ENCODE peak calls at places on chromosomes 16 and 17, in four cellular contexts. M, X, Y and H are unnamed samples. For H3K9me3, the result is how much of the 10 kb centered on the place peaks cover.

GRCh38 chr17:2776589-2777241 is 19.5 kb upstream of the RAP1GAP2 start:
- DNase-seq in Y (no peak), M (no peak), X (no peak), H (peak)

GRCh38 chr17:4934173-4934979 is 2.3 kb downstream of the GP1BA start:
- DNase-seq in Y (no peak), M (no peak), X (no peak), H (no peak)

GRCh38 chr17:40952675-40953074 is 14.1 kb downstream of the KRT39 start:
- DNase-seq in Y (no peak), X (no peak), M (no peak), H (no peak)

GRCh38 chr17:76553163-76553908 is 13.5 kb downstream of the PRCD start:
- DNase-seq in M (no peak), Y (no peak), X (no peak), H (no peak)

GRCh38 chr17:77449908-77450741 is 309.4 kb downstream of the SEC14L1 start:
- DNase-seq in X (peak), Y (peak), M (no peak), H (peak)

GRCh38 chr17:31564883-31565297 is 173.4 kb downstream of the RAB11FIP4 start:
- DNase-seq in M (no peak), Y (peak), X (no peak), H (no peak)

GRCh38 chr16:85110105-85110504 is 2.2 kb downstream of the CIBAR2 start:
- DNase-seq in X (no peak), Y (no peak), M (no peak), H (no peak)

GRCh38 chr16:55051571-55051970 is 120.9 kb downstream of the IRX5 start:
- DNase-seq in Y (no peak), X (no peak), M (no peak), H (no peak)

GRCh38 chr16:29192329-29193247 is 207.7 kb downstream of the LAT start:
- DNase-seq in Y (no peak), M (no peak), X (no peak), H (peak)

GRCh38 chr17:67628580-67629013 is 89.1 kb upstream of the NOL11 start:
- DNase-seq in Y (no peak), M (no peak), X (no peak), H (no peak)

GRCh38 chr17:59400858-59401257 is 69.4 kb downstream of the YPEL2 start:
- DNase-seq in M (no peak), Y (no peak), X (no peak), H (no peak)

GRCh38 chr17:76132574-76133338 is 8.3 kb downstream of the FOXJ1 start:
- DNase-seq in M (no peak), X (no peak), Y (no peak), H (no peak)

GRCh38 chr16:10519929-10520868 is 60.2 kb downstream of the EMP2 start:
- DNase-seq in Y (no peak), M (no peak), X (no peak), H (no peak)

GRCh38 chr17:68777243-68777855 is 176.2 kb upstream of the FAM20A start:
- DNase-seq in Y (peak), M (no peak), X (peak), H (peak)

GRCh38 chr17:66250686-66251085 is 21.5 kb upstream of the APOH start:
- DNase-seq in X (no peak), Y (no peak), M (no peak), H (no peak)

GRCh38 chr16:71327720-71328119 is 30.8 kb upstream of the CALB2 start:
- DNase-seq in X (no peak), M (no peak), Y (no peak), H (no peak)

GRCh38 chr16:84355149-84355548 is 13.2 kb upstream of the ATP2C2 start:
- DNase-seq in Y (no peak), M (no peak), X (no peak), H (no peak)

GRCh38 chr16:48393843-48394703 is 8.9 kb upstream of the SIAH1 start:
- DNase-seq in Y (peak), X (no peak), M (no peak), H (peak)

GRCh38 chr17:60941028-60941427 is 263.4 kb downstream of the BCAS3 start:
- DNase-seq in Y (peak), X (peak), M (no peak), H (peak)

GRCh38 chr17:77453613-77454559 is 313.1 kb downstream of the SEC14L1 start:
- DNase-seq in Y (no peak), X (no peak), M (no peak), H (no peak)

GRCh38 chr16:83070416-83071199 is 443.8 kb downstream of the CDH13 start:
- DNase-seq in M (no peak), Y (no peak), X (no peak), H (no peak)

GRCh38 chr17:55286681-55287589 is 22.2 kb downstream of the HLF start:
- DNase-seq in M (no peak), X (no peak), Y (no peak), H (no peak)

GRCh38 chr17:55632236-55632635 is 90.4 kb downstream of the TMEM100 start:
- DNase-seq in X (no peak), Y (no peak), M (no peak), H (no peak)

GRCh38 chr17:59561042-59561441 is 4.4 kb upstream of the DHX40 start:
- DNase-seq in X (no peak), M (no peak), Y (no peak), H (no peak)

GRCh38 chr17:57486978-57487377 is 230.7 kb downstream of the MSI2 start:
- DNase-seq in X (no peak), Y (peak), M (no peak), H (peak)

GRCh38 chr17:82298538-82299421 is 18.6 kb downstream of the CD7 start:
- DNase-seq in X (no peak), Y (no peak), M (no peak), H (no peak)

GRCh38 chr17:82296511-82297279 is 20.7 kb downstream of the CD7 start:
- DNase-seq in Y (peak), M (no peak), X (no peak), H (no peak)

GRCh38 chr17:82299452-82299851 is 18.0 kb downstream of the CD7 start:
- DNase-seq in M (no peak), X (no peak), Y (no peak), H (no peak)

GRCh38 chr17:82297280-82297803 is 20.1 kb downstream of the CD7 start:
- DNase-seq in X (peak), Y (peak), M (peak), H (peak)

DNA sequence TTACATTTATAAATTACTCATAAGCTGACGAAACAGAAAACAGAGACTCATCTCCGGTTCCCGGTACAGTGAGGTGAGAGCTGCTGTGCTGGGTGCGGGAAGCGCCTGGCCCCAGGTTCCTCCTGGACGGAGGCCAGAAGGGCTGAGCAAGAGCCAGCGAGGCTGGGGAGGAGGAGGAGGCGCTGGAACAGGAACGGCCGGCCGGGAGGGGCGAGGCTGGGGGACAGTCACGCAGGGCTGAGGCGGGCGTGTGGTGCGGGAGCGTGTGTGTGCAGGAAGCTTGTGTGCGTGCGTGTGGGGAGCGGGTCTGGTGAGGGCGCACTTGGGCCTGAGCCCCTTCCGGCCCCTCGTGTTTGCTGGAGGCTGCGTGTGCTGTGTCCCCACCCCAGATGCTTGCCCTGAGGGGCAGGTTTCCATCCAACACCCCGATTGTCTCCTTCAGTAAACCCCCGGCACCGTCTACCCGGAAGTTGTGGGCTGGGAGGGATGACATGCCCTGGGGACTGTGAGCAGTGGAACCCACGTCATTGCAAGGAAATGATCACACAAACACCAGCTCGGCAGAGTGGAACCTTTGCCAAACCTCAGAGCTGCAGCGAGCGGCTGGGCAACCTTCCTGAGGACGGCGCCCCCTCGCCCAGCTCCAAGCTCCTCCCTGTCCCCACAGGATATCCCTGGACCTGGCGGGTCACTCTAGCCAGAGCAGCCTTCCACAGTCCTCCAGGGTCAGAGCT is 19.4 kb downstream of the CD7 start:
- DNase-seq in X (peak), Y (peak), M (peak), H (peak)
- TF ChIP-seq POLR2A in X (no peak), Y (peak), M (peak), H (no peak)

DNA sequence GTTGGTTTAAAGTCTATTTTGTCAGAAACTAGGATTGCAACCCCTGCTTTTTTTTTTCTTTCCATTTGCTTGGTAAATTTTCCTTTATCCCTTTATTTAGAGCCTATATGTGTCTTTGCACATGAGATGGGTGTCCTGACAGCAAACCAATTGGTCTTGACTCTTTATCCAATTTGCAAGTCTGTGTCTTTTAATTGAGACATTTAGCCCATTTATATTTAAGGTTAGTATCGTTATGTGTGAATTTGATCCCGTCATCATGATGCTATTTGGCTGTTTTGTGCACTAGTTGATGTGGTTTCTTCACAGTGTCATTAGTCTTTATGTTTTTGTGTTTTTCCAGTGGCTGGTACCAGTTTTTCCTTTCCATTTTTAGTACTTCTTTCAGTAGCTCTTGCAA is 127.7 kb upstream of the ZNF267 start:
- DNase-seq in X (no peak), M (no peak), Y (no peak), H (no peak)
- H3K9me3 ChIP-seq in X (under half), M (under half), Y (under half), H (under half)

GRCh38 chr16:5427571-5427970 is 330.0 kb upstream of the EEF2KMT start:
- DNase-seq in X (no peak), M (no peak), Y (no peak), H (no peak)

GRCh38 chr16:5432166-5432565 is 334.6 kb upstream of the EEF2KMT start:
- DNase-seq in X (no peak), M (no peak), Y (no peak), H (no peak)

GRCh38 chr16:5430598-5430997 is 333.0 kb upstream of the EEF2KMT start:
- DNase-seq in Y (no peak), M (no peak), X (no peak), H (no peak)

DNA sequence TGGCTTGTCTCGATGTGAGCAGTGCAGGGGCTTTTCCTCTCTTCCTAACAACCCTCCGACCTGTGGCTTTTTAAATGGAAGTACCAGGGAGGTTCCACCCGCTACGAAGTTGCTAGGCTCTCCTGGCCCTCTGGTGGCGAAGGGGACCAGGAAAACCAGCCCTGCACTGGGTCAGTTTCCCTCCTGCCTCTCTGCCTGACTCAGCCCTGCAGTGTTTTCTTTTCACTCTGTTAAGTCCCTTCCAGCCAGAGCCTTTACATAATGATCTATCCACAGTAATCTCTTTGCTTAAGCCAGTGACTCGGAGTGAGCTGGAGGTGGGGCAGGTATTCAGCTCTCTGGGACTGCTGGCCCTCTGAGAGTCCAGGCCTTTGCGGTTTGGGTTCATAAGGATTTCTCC is 331.3 kb upstream of the EEF2KMT start:
- DNase-seq in Y (no peak), X (no peak), M (no peak), H (no peak)
- TF ChIP-seq CTCF in Y (no peak), X (no peak), M (no peak), H (no peak)

DNA sequence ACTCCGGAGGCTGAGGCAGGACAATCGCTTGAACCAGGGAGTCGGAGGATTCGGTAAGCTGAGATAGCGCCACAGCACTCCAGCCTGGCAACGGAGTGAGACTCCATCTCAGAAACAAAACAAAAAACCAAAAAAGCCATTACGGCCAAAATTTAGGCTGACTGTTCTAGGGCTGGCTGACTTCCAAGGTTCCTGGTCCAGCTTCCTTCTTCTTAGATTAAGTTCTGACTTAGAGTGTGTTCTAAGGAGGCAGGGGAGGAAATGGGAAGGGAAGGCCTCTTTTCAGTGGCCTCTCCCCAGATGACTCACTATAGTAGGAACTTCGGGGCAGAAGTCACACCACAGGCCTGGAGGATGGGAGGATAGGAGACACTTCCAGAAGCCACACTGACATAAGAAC is 27.7 kb upstream of the CLEC18B start:
- DNase-seq in X (peak), Y (peak), M (no peak), H (peak)
- TF ChIP-seq POLR2A in X (no peak), Y (no peak), M (no peak), H (no peak)

DNA sequence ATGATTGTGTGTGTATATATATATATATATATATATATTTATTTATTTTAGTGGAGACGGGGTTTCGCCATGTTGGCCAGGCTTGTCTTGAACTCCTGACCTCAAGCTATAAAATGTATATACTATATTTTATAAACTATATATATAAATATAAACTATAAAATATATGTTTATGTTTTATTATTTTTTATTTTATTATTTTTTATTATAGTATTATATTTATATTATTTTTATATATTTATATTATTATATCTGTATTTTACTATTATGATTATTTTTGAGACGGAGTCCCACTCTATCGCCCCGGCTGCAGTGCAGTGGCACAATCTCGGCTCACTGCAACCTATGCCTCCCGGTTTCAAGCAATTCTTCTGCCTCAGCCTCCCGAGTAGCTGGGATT is 10.5 kb upstream of the PHOSPHO1 start:
- DNase-seq in Y (no peak), X (no peak), M (no peak), H (no peak)
- H3K9me3 ChIP-seq in Y (under half), X (under half), M (under half), H (under half)

GRCh38 chr16:11692651-11693050 is 24.4 kb downstream of the SNN start:
- DNase-seq in M (no peak), X (no peak), Y (no peak), H (no peak)
- TF ChIP-seq CTCF in M (no peak), X (no peak), Y (no peak), H (no peak)

DNA sequence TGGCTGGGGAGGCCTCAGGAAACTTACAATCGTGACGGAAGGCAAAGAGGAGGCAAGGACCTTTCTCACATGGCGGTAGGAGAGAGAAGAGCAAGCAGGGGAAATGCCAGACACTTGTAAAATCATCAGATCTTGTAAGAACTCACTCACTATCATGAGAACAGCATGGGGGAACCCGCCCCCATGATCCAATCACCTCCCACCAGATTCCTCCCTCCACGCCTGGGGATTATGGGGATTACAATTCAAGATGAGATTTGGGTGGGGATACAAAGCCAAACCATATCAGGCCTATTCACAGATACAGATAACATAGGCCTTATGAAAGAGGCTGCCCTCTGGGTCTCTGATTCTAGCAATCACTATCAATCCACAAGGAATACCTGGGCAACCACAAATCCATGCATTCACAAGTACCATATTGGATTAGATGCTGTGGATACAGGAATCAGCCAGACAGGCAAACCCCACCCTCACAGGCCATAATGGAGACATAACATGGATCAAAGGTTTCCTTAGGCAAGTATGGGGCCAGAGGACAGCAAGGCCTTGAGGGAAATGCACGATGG is 284.9 kb downstream of the SOX9 start:
- DNase-seq in Y (no peak), X (no peak), M (no peak), H (no peak)
- TF ChIP-seq POLR2A in Y (no peak), X (no peak), M (no peak), H (no peak)

GRCh38 chr17:83204230-83204725 is 124.9 kb downstream of the METRNL start:
- DNase-seq in X (no peak), Y (no peak), M (no peak), H (no peak)
- H3K9me3 ChIP-seq in X (under half), Y (under half), M (under half), H (under half)